ENCODE peak calls at places on chromosomes 13 and 19, in eight cellular contexts. One of them, this sample, is unnamed.

GRCh38 chr13:109146912-109147624 is 517.7 kb downstream of the MYO16 start:
- DNase-seq in heart right ventricle: no peak
- DNase-seq in choroid plexus epithelial cell: peak
- DNase-seq in BJ: peak
- DNase-seq in fibroblast of lung: peak
- DNase-seq in AG09309: peak
- DNase-seq in foreskin fibroblast: peak
- DNase-seq in coronary artery: no peak
- DNase-seq in this sample: no peak

GRCh38 chr19:53809518-53810186 is 14.5 kb downstream of the NLRP12 start:
- DNase-seq in coronary artery: no peak
- DNase-seq in fibroblast of lung: no peak
- DNase-seq in foreskin fibroblast: no peak
- DNase-seq in choroid plexus epithelial cell: peak
- DNase-seq in AG09309: no peak
- DNase-seq in heart right ventricle: no peak
- DNase-seq in BJ: no peak
- DNase-seq in this sample: no peak

GRCh38 chr13:94914829-94915228 is 202.5 kb upstream of the SOX21 start:
- DNase-seq in coronary artery: no peak
- DNase-seq in fibroblast of lung: no peak
- DNase-seq in choroid plexus epithelial cell: no peak
- DNase-seq in BJ: no peak
- DNase-seq in heart right ventricle: no peak
- DNase-seq in foreskin fibroblast: no peak
- DNase-seq in AG09309: no peak
- DNase-seq in this sample: no peak

GRCh38 chr13:19268331-19268730 is 86.7 kb upstream of the TUBA3C start:
- DNase-seq in BJ: no peak
- DNase-seq in fibroblast of lung: no peak
- DNase-seq in foreskin fibroblast: no peak
- DNase-seq in coronary artery: no peak
- DNase-seq in choroid plexus epithelial cell: no peak
- DNase-seq in AG09309: no peak
- DNase-seq in heart right ventricle: no peak
- DNase-seq in this sample: no peak

GRCh38 chr13:112575295-112575622 is 12.7 kb downstream of the TUBGCP3 start:
- DNase-seq in AG09309: no peak
- DNase-seq in foreskin fibroblast: no peak
- DNase-seq in heart right ventricle: no peak
- DNase-seq in coronary artery: no peak
- DNase-seq in fibroblast of lung: no peak
- DNase-seq in choroid plexus epithelial cell: peak
- DNase-seq in BJ: no peak
- DNase-seq in this sample: no peak

GRCh38 chr19:7509625-7510024 is 6.3 kb upstream of the ZNF358 start:
- DNase-seq in choroid plexus epithelial cell: no peak
- DNase-seq in foreskin fibroblast: peak
- DNase-seq in heart right ventricle: no peak
- DNase-seq in fibroblast of lung: no peak
- DNase-seq in coronary artery: no peak
- DNase-seq in AG09309: no peak
- DNase-seq in BJ: no peak
- DNase-seq in this sample: no peak

GRCh38 chr19:42433503-42434260 is 6.5 kb upstream of the LIPE start:
- DNase-seq in fibroblast of lung: peak
- DNase-seq in choroid plexus epithelial cell: peak
- DNase-seq in coronary artery: no peak
- DNase-seq in foreskin fibroblast: peak
- DNase-seq in BJ: no peak
- DNase-seq in AG09309: no peak
- DNase-seq in heart right ventricle: peak
- DNase-seq in this sample: peak

GRCh38 chr13:36997716-36998427 is 1.3 kb downstream of the ALG5 start:
- DNase-seq in heart right ventricle: no peak
- DNase-seq in fibroblast of lung: no peak
- DNase-seq in AG09309: no peak
- DNase-seq in BJ: no peak
- DNase-seq in coronary artery: no peak
- DNase-seq in choroid plexus epithelial cell: peak
- DNase-seq in foreskin fibroblast: peak
- DNase-seq in this sample: no peak

GRCh38 chr13:32537580-32538233 is 888 bp downstream of the N4BP2L2 start:
- DNase-seq in fibroblast of lung: peak
- DNase-seq in coronary artery: peak
- DNase-seq in AG09309: no peak
- DNase-seq in BJ: no peak
- DNase-seq in choroid plexus epithelial cell: peak
- DNase-seq in heart right ventricle: peak
- DNase-seq in foreskin fibroblast: peak
- DNase-seq in this sample: peak

GRCh38 chr13:74132768-74133656 is 1.2 kb downstream of the KLF12 start:
- DNase-seq in AG09309: no peak
- DNase-seq in fibroblast of lung: peak
- DNase-seq in foreskin fibroblast: peak
- DNase-seq in BJ: no peak
- DNase-seq in coronary artery: peak
- DNase-seq in choroid plexus epithelial cell: peak
- DNase-seq in heart right ventricle: peak
- DNase-seq in this sample: peak

GRCh38 chr19:41701401-41702075 is 6.9 kb upstream of the CEACAM5 start:
- DNase-seq in heart right ventricle: no peak
- DNase-seq in foreskin fibroblast: no peak
- DNase-seq in coronary artery: peak
- DNase-seq in choroid plexus epithelial cell: no peak
- DNase-seq in fibroblast of lung: no peak
- DNase-seq in AG09309: no peak
- DNase-seq in BJ: no peak
- DNase-seq in this sample: peak

GRCh38 chr13:94369862-94370491 is 109.5 kb downstream of the DCT start:
- DNase-seq in heart right ventricle: no peak
- DNase-seq in AG09309: no peak
- DNase-seq in choroid plexus epithelial cell: no peak
- DNase-seq in BJ: no peak
- DNase-seq in coronary artery: no peak
- DNase-seq in fibroblast of lung: peak
- DNase-seq in foreskin fibroblast: no peak
- DNase-seq in this sample: no peak

GRCh38 chr19:18419699-18420460 is 682 bp downstream of the SSBP4 start:
- DNase-seq in choroid plexus epithelial cell: no peak
- DNase-seq in heart right ventricle: no peak
- DNase-seq in coronary artery: peak
- DNase-seq in fibroblast of lung: no peak
- DNase-seq in foreskin fibroblast: peak
- DNase-seq in BJ: no peak
- DNase-seq in AG09309: no peak
- DNase-seq in this sample: peak

DNA sequence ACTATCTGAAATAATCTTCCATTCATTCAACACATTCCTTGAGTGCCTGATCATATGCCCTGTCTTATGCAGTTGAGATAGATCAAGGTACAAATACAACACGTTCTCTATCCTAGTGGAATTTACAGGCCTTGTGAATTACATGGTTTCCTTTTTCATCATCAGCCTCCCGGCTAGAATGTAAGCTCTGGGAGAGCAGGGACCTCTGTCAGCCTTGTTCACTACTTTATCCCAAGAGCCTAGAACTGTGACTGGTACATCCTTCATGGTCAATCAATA is 6.9 kb upstream of the MRPS31 start:
- DNase-seq in fibroblast of lung: no peak
- DNase-seq in BJ: no peak
- DNase-seq in choroid plexus epithelial cell: peak
- DNase-seq in coronary artery: no peak
- DNase-seq in foreskin fibroblast: no peak
- DNase-seq in heart right ventricle: no peak
- DNase-seq in AG09309: no peak
- DNase-seq in this sample: no peak
- H3K4me3 ChIP-seq in fibroblast of lung: no peak
- H3K4me3 ChIP-seq in BJ: no peak
- H3K4me3 ChIP-seq in choroid plexus epithelial cell: no peak
- H3K4me3 ChIP-seq in coronary artery: no peak
- H3K4me3 ChIP-seq in foreskin fibroblast: no peak
- H3K4me3 ChIP-seq in heart right ventricle: no peak
- H3K4me3 ChIP-seq in AG09309: no peak
- H3K4me3 ChIP-seq in this sample: no peak

GRCh38 chr13:41587490-41587889 is 130.1 kb downstream of the RGCC start:
- DNase-seq in foreskin fibroblast: no peak
- DNase-seq in coronary artery: no peak
- DNase-seq in fibroblast of lung: no peak
- DNase-seq in AG09309: no peak
- DNase-seq in choroid plexus epithelial cell: no peak
- DNase-seq in heart right ventricle: no peak
- DNase-seq in BJ: no peak
- DNase-seq in this sample: no peak
- TF ChIP-seq CTCF in foreskin fibroblast: no peak
- TF ChIP-seq CTCF in coronary artery: no peak
- TF ChIP-seq CTCF in fibroblast of lung: peak
- TF ChIP-seq CTCF in AG09309: no peak
- TF ChIP-seq CTCF in choroid plexus epithelial cell: peak
- TF ChIP-seq CTCF in heart right ventricle: no peak
- TF ChIP-seq CTCF in BJ: no peak
- TF ChIP-seq CTCF in this sample: no peak

GRCh38 chr13:52809310-52809769 is 39.1 kb downstream of the PCDH8 start:
- DNase-seq in AG09309: peak
- DNase-seq in BJ: no peak
- DNase-seq in foreskin fibroblast: peak
- DNase-seq in heart right ventricle: peak
- DNase-seq in fibroblast of lung: peak
- DNase-seq in choroid plexus epithelial cell: peak
- DNase-seq in coronary artery: no peak
- DNase-seq in this sample: peak
- H3K4me3 ChIP-seq in AG09309: no peak
- H3K4me3 ChIP-seq in BJ: no peak
- H3K4me3 ChIP-seq in foreskin fibroblast: no peak
- H3K4me3 ChIP-seq in heart right ventricle: no peak
- H3K4me3 ChIP-seq in fibroblast of lung: no peak
- H3K4me3 ChIP-seq in choroid plexus epithelial cell: no peak
- H3K4me3 ChIP-seq in coronary artery: no peak
- H3K4me3 ChIP-seq in this sample: no peak

GRCh38 chr13:110323172-110323851 is 16.2 kb downstream of the COL4A2 start:
- DNase-seq in heart right ventricle: no peak
- DNase-seq in BJ: peak
- DNase-seq in coronary artery: peak
- DNase-seq in fibroblast of lung: peak
- DNase-seq in AG09309: no peak
- DNase-seq in foreskin fibroblast: peak
- DNase-seq in choroid plexus epithelial cell: peak
- DNase-seq in this sample: no peak
- TF ChIP-seq CTCF in heart right ventricle: no peak
- TF ChIP-seq CTCF in BJ: peak
- TF ChIP-seq CTCF in coronary artery: no peak
- TF ChIP-seq CTCF in fibroblast of lung: peak
- TF ChIP-seq CTCF in AG09309: no peak
- TF ChIP-seq CTCF in foreskin fibroblast: no peak
- TF ChIP-seq CTCF in choroid plexus epithelial cell: peak
- TF ChIP-seq CTCF in this sample: no peak

GRCh38 chr19:5090780-5091575 is 122.1 kb downstream of the KDM4B start:
- DNase-seq in fibroblast of lung: peak
- DNase-seq in AG09309: peak
- DNase-seq in heart right ventricle: peak
- DNase-seq in choroid plexus epithelial cell: peak
- DNase-seq in foreskin fibroblast: peak
- DNase-seq in BJ: peak
- DNase-seq in coronary artery: no peak
- DNase-seq in this sample: no peak

GRCh38 chr19:5091576-5092215 is 122.8 kb downstream of the KDM4B start:
- DNase-seq in choroid plexus epithelial cell: peak
- DNase-seq in AG09309: no peak
- DNase-seq in fibroblast of lung: no peak
- DNase-seq in foreskin fibroblast: peak
- DNase-seq in BJ: no peak
- DNase-seq in heart right ventricle: no peak
- DNase-seq in coronary artery: no peak
- DNase-seq in this sample: no peak

GRCh38 chr19:5090465-5090779 is 121.5 kb downstream of the KDM4B start:
- DNase-seq in foreskin fibroblast: no peak
- DNase-seq in heart right ventricle: no peak
- DNase-seq in BJ: no peak
- DNase-seq in choroid plexus epithelial cell: no peak
- DNase-seq in AG09309: no peak
- DNase-seq in fibroblast of lung: no peak
- DNase-seq in coronary artery: no peak
- DNase-seq in this sample: no peak

GRCh38 chr19:5086725-5087439 is 118.0 kb downstream of the KDM4B start:
- DNase-seq in fibroblast of lung: no peak
- DNase-seq in foreskin fibroblast: no peak
- DNase-seq in coronary artery: no peak
- DNase-seq in BJ: no peak
- DNase-seq in AG09309: no peak
- DNase-seq in choroid plexus epithelial cell: no peak
- DNase-seq in heart right ventricle: no peak
- DNase-seq in this sample: no peak

DNA sequence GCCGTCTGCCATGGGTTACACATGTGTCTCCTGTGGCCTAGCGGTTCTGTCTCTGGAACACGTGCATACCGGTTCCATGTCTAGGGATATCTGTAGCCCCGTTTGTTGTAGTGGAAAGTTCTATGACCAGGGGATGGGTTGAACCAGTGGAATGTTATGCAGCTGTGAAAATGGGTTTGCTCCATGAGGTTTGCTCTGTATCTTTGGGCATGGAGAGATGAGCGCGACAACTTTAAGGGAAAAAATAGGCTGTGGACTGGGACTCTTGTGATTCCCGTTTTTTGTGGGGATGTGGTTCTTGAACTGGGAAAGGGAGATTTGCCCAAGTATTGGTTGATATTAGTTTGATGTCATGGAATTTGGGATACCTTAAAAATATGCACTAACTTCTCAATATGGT is 120.4 kb downstream of the KDM4B start:
- DNase-seq in fibroblast of lung: no peak
- DNase-seq in heart right ventricle: no peak
- DNase-seq in coronary artery: no peak
- DNase-seq in foreskin fibroblast: no peak
- DNase-seq in choroid plexus epithelial cell: no peak
- DNase-seq in AG09309: no peak
- DNase-seq in BJ: no peak
- DNase-seq in this sample: no peak
- H3K4me3 ChIP-seq in fibroblast of lung: no peak
- H3K4me3 ChIP-seq in heart right ventricle: no peak
- H3K4me3 ChIP-seq in coronary artery: no peak
- H3K4me3 ChIP-seq in foreskin fibroblast: no peak
- H3K4me3 ChIP-seq in choroid plexus epithelial cell: no peak
- H3K4me3 ChIP-seq in AG09309: no peak
- H3K4me3 ChIP-seq in BJ: no peak
- H3K4me3 ChIP-seq in this sample: no peak